ENCODE peak calls at places on chromosomes 7 and 10, in six cellular contexts. Y, G, B, K, N and F are unnamed samples.

GRCh38 chr10:16777473-16778370 is 39.5 kb downstream of the RSU1 start:
- DNase-seq in Y (peak), G (peak), B (peak), K (no peak), N (no peak), F (no peak)

GRCh38 chr7:133941496-133941895 is 185.6 kb upstream of the LRGUK start:
- DNase-seq in Y (no peak), G (no peak), B (peak), K (no peak), N (no peak), F (no peak)

GRCh38 chr7:74401137-74401859 is 52.4 kb upstream of the GTF2IRD1 start:
- DNase-seq in Y (peak), G (peak), B (peak), K (peak), N (peak), F (peak)

GRCh38 chr10:12019343-12019971 is 23.2 kb downstream of the UPF2 start:
- DNase-seq in Y (no peak), G (peak), B (no peak), K (no peak), N (no peak), F (no peak)

GRCh38 chr7:97025983-97026704 is 1.5 kb upstream of the DLX5 start:
- DNase-seq in Y (no peak), G (peak), B (no peak), K (no peak), N (no peak), F (no peak)

GRCh38 chr7:117308891-117309290 is 14.0 kb downstream of the WNT2 start:
- DNase-seq in Y (no peak), G (no peak), B (no peak), K (no peak), N (no peak), F (no peak)

GRCh38 chr10:9111983-9112382 is 1057.5 kb downstream of the GATA3 start:
- DNase-seq in Y (no peak), G (no peak), B (no peak), K (no peak), N (no peak), F (no peak)

GRCh38 chr10:12712284-12712983 is 289.1 kb downstream of the CCDC3 start:
- DNase-seq in Y (no peak), G (no peak), B (no peak), K (no peak), N (no peak), F (no peak)

GRCh38 chr10:101748496-101748895 is 27.4 kb downstream of the FGF8 start:
- DNase-seq in Y (no peak), G (no peak), B (no peak), K (no peak), N (no peak), F (no peak)

GRCh38 chr7:117894037-117894436 is 20.8 kb upstream of the CTTNBP2 start:
- DNase-seq in Y (no peak), G (no peak), B (no peak), K (no peak), N (no peak), F (no peak)

GRCh38 chr10:118216071-118216470 is 126.1 kb downstream of the FAM204A start:
- DNase-seq in Y (no peak), G (no peak), B (no peak), K (no peak), N (no peak), F (no peak)

GRCh38 chr7:127504715-127505114 is 80.7 kb downstream of the GCC1 start:
- DNase-seq in Y (no peak), G (peak), B (no peak), K (no peak), N (peak), F (no peak)

GRCh38 chr7:33789871-33790270 is 115.5 kb upstream of the BMPER start:
- DNase-seq in Y (no peak), G (peak), B (no peak), K (no peak), N (no peak), F (no peak)

GRCh38 chr7:53383131-53383530 is 347.7 kb downstream of the POM121L12 start:
- DNase-seq in Y (no peak), G (no peak), B (no peak), K (no peak), N (no peak), F (no peak)

GRCh38 chr7:2000801-2001321 is 231.9 kb downstream of the MAD1L1 start:
- DNase-seq in Y (peak), G (no peak), B (no peak), K (no peak), N (no peak), F (no peak)

GRCh38 chr7:84251183-84251845 is 56.7 kb upstream of the SEMA3A start:
- DNase-seq in Y (no peak), G (peak), B (peak), K (no peak), N (no peak), F (no peak)

GRCh38 chr7:115352375-115352774 is 430.5 kb downstream of the MDFIC start:
- DNase-seq in Y (no peak), G (peak), B (peak), K (no peak), N (no peak), F (no peak)

GRCh38 chr10:98638920-98639319 is 192.2 kb upstream of the HPS1 start:
- DNase-seq in Y (no peak), G (no peak), B (no peak), K (no peak), N (no peak), F (no peak)

GRCh38 chr10:79148452-79149344 is 79.9 kb downstream of the ZMIZ1 start:
- DNase-seq in Y (peak), G (no peak), B (no peak), K (no peak), N (peak), F (no peak)

GRCh38 chr7:47602272-47603004 is 20.5 kb upstream of the TNS3 start:
- DNase-seq in Y (no peak), G (no peak), B (no peak), K (no peak), N (no peak), F (no peak)

GRCh38 chr7:43767311-43767710 is 8.8 kb downstream of the BLVRA start:
- DNase-seq in Y (no peak), G (no peak), B (no peak), K (no peak), N (no peak), F (no peak)

GRCh38 chr7:128841171-128841690 is 11.0 kb downstream of the FLNC start:
- DNase-seq in Y (no peak), G (no peak), B (no peak), K (no peak), N (peak), F (no peak)

GRCh38 chr7:110356438-110356837 is 734.5 kb upstream of the LRRN3 start:
- DNase-seq in Y (no peak), G (no peak), B (no peak), K (no peak), N (no peak), F (no peak)

GRCh38 chr10:22427101-22427500 is 81.8 kb downstream of the SPAG6 start:
- DNase-seq in Y (peak), G (peak), B (no peak), K (no peak), N (no peak), F (no peak)

GRCh38 chr7:123732413-123733091 is 16.3 kb downstream of the WASL start:
- DNase-seq in Y (no peak), G (no peak), B (no peak), K (no peak), N (no peak), F (no peak)
- TF ChIP-seq CTCF in Y (no peak), G (no peak), B (no peak), K (no peak), N (no peak), F (no peak)

GRCh38 chr10:88870101-88870500 is 9.9 kb upstream of the STAMBPL1 start:
- DNase-seq in Y (no peak), G (peak), B (no peak), K (no peak), N (no peak), F (no peak)

GRCh38 chr10:88866454-88866853 is 13.6 kb upstream of the STAMBPL1 start:
- DNase-seq in Y (no peak), G (no peak), B (no peak), K (no peak), N (no peak), F (no peak)

DNA sequence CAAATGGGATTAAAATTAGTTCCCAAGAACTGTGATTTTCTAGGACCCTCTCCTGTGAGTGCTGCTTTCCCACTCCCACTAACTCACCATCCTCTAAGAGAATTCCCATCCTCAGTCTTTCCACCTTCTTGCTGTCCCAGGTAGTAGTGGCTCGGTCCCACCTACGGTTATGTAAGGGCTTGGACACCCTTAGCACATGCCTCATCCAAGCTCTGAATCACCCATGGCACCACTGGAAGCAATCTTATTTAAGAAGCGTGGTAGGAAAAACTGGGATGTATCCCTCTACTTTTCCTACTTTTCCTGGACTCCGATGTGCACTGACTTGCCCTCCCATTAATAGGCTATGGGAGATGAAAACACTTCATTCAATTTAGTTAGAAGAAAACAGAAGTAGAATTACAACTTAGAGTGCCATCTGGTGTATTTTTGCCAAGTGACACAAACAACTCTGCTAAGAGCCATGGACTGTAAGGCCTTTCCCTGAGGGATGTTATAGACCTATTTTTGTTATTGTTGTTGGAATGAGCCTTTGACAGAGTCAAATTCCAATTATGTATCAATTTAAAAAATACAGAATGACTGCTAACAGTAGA is 13.7 kb upstream of the ANKRD22 start:
- DNase-seq in Y (no peak), G (peak), B (no peak), K (no peak), N (no peak), F (no peak)
- TF ChIP-seq CTCF in Y (peak), G (peak), B (peak), K (no peak), N (peak), F (no peak)

GRCh38 chr7:4845740-4846142 is 16.1 kb downstream of the PAPOLB start:
- DNase-seq in Y (no peak), G (peak), B (no peak), K (no peak), N (no peak), F (no peak)
- TF ChIP-seq CTCF in Y (no peak), G (peak), B (peak), K (peak), N (no peak), F (no peak)

DNA sequence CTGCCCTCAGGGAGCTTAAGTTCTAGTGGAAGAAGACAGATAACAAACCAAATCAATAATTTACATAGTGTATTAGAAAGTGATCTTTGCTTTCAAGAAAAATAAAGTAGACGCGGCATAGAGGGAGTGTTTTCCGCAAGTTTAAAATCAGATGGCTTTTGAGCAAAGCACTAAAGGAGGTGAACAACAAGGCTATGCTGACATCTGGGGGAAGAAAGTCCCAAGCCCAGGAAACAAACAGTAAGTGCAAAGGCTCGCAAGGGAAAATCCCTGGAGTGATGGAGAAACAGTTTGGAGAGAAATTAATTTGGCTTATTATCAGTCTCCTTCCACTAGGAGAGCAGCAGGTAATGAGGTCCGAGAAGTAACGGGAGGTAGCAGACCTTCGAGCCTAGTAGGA is 1.9 kb upstream of the CNNM2 start:
- DNase-seq in Y (no peak), G (no peak), B (no peak), K (no peak), N (no peak), F (no peak)
- TF ChIP-seq CTCF in Y (no peak), G (no peak), B (no peak), K (no peak), N (no peak), F (no peak)

DNA sequence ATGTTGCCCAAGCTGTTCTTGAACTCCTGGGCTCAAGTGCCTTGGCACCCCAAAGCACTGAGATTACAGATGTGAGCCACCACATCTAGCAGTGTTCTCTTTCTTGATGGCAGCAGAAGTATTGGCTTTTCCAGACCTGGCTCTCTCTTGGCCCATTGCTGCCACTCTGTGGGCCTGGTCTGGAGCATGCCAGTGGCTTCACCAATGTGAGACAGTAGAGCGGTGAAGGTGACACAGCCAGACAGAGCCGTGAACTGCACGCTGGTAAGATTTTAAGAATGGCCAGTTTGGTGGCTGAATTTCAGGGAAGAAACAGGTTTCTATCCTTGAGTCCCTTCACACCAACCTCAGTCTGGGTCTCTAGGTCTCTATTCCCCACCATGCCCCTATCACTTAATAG is 552.7 kb upstream of the NRP1 start:
- DNase-seq in Y (no peak), G (no peak), B (no peak), K (no peak), N (no peak), F (no peak)
- TF ChIP-seq CTCF in Y (no peak), G (no peak), B (no peak), K (no peak), N (no peak), F (no peak)

DNA sequence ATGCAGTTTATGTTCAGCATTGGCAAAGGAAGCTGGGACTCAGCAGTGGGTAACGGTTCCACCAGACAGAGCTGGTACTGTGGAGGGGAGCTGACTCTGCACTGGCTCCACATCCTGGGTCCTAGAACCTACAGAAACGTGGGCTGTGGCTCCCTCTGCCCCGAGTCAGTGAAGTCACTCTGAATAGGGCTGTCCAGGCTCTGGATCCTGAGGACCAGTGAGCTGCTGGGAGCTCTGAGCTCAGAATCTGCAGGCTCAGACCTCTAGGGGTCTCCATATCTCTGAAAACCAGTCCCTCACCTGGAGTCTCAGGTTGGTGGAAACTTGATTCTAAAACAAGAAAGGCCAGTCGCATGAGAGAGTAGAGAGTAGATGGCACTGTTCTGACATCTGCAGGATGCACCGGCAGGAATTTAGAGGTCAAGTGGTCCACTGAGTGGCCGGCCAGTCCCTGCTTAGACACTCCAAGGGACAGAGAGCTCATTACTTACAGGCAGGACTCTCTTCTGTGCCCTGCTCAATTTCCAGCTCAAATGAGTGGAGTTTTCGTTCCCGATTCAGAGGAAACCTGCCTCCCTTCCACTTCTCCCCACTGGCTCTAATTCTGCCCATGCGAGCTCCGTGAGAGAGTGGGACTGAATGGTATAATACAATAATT is 18.6 kb downstream of the NPFFR1 start:
- DNase-seq in Y (no peak), G (no peak), B (no peak), K (no peak), N (no peak), F (no peak)
- TF ChIP-seq CTCF in Y (no peak), G (peak), B (peak), K (peak), N (no peak), F (no peak)

DNA sequence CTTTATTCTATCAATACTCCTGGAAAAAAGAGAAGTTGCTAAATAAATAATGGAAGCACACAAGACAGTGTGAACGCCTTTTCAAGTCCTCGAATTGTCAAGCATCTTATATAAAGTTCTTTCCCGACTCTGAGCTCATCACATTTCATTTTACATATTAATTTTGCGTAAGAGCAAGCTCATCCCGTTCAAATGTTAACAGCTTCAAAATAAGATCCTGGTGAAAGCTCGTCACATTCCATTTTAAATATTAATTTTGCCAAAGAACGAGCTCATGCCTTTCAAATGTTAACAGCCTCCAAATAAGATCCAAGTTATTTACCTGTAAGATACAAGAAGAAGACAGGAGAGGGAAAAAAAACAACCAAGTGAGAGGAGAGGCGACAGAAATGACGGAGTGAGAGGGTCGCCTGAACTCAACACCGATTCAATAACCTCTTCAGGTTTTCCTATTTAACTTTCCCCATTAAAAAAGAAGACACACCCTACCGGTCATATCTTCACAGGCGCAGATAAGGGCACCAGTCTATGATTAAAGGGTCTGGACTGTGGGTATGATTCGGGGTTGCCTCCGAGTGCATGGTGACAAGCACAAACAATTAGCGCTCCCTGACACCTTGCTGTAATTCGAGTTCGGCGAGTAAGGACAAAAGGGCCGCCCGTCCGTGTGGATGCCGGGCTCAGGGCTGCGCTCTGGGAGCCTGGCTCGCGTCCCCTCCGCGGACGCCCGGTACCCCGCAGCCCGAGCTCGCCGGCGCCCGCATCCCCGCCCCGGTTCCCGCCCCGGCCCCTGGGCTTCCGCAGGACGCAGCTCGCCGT is 111.7 kb upstream of the RHEB start:
- DNase-seq in Y (no peak), G (peak), B (peak), K (no peak), N (no peak), F (peak)
- TF ChIP-seq CTCF in Y (no peak), G (no peak), B (peak), K (no peak), N (peak), F (no peak)